ENCODE peak calls at places on chromosomes 13 and 19, in ten cellular contexts. One of them, this sample, is unnamed.

GRCh38 chr19:35556846-35557538 is 6.5 kb downstream of the ATP4A start:
- DNase-seq in thoracic aorta: no peak
- DNase-seq in fibroblast of the aortic adventitia: no peak
- DNase-seq in lower lobe of right lung: no peak
- DNase-seq in cardiac muscle cell: no peak
- DNase-seq in H1: no peak
- DNase-seq in AG04450: no peak
- DNase-seq in GM12865: no peak
- DNase-seq in Caco-2: no peak
- DNase-seq in dorsolateral prefrontal cortex: no peak
- DNase-seq in this sample: no peak

GRCh38 chr19:39296055-39296645 is at the start of gene IFNL1:
- DNase-seq in thoracic aorta: no peak
- DNase-seq in fibroblast of the aortic adventitia: no peak
- DNase-seq in lower lobe of right lung: peak
- DNase-seq in cardiac muscle cell: no peak
- DNase-seq in H1: no peak
- DNase-seq in AG04450: no peak
- DNase-seq in GM12865: no peak
- DNase-seq in Caco-2: peak
- DNase-seq in dorsolateral prefrontal cortex: no peak
- DNase-seq in this sample: no peak

GRCh38 chr13:59166174-59166573 is 997.6 kb downstream of the DIAPH3 start:
- DNase-seq in thoracic aorta: no peak
- DNase-seq in fibroblast of the aortic adventitia: no peak
- DNase-seq in lower lobe of right lung: no peak
- DNase-seq in cardiac muscle cell: no peak
- DNase-seq in H1: no peak
- DNase-seq in AG04450: no peak
- DNase-seq in GM12865: no peak
- DNase-seq in Caco-2: no peak
- DNase-seq in dorsolateral prefrontal cortex: no peak
- DNase-seq in this sample: no peak

GRCh38 chr13:23778879-23779278 is 110.3 kb downstream of the MIPEP start:
- DNase-seq in thoracic aorta: no peak
- DNase-seq in fibroblast of the aortic adventitia: no peak
- DNase-seq in lower lobe of right lung: no peak
- DNase-seq in cardiac muscle cell: no peak
- DNase-seq in H1: no peak
- DNase-seq in AG04450: no peak
- DNase-seq in GM12865: no peak
- DNase-seq in Caco-2: no peak
- DNase-seq in dorsolateral prefrontal cortex: no peak
- DNase-seq in this sample: no peak

GRCh38 chr13:65789815-65790214 is 1440.3 kb downstream of the PCDH9 start:
- DNase-seq in thoracic aorta: no peak
- DNase-seq in fibroblast of the aortic adventitia: peak
- DNase-seq in lower lobe of right lung: no peak
- DNase-seq in cardiac muscle cell: no peak
- DNase-seq in H1: no peak
- DNase-seq in AG04450: no peak
- DNase-seq in GM12865: no peak
- DNase-seq in Caco-2: no peak
- DNase-seq in dorsolateral prefrontal cortex: no peak
- DNase-seq in this sample: no peak

GRCh38 chr13:36915891-36916640 is 4.0 kb downstream of the SMAD9 start:
- DNase-seq in thoracic aorta: no peak
- DNase-seq in fibroblast of the aortic adventitia: no peak
- DNase-seq in lower lobe of right lung: no peak
- DNase-seq in cardiac muscle cell: no peak
- DNase-seq in H1: no peak
- DNase-seq in AG04450: no peak
- DNase-seq in GM12865: no peak
- DNase-seq in Caco-2: no peak
- DNase-seq in dorsolateral prefrontal cortex: no peak
- DNase-seq in this sample: peak

GRCh38 chr19:44593294-44593693 is 20.1 kb upstream of the IGSF23 start:
- DNase-seq in thoracic aorta: no peak
- DNase-seq in fibroblast of the aortic adventitia: no peak
- DNase-seq in lower lobe of right lung: no peak
- DNase-seq in cardiac muscle cell: no peak
- DNase-seq in H1: no peak
- DNase-seq in AG04450: no peak
- DNase-seq in GM12865: no peak
- DNase-seq in Caco-2: no peak
- DNase-seq in dorsolateral prefrontal cortex: no peak
- DNase-seq in this sample: no peak

GRCh38 chr19:21559444-21559843 is 54.0 kb downstream of the ZNF429 start:
- DNase-seq in thoracic aorta: no peak
- DNase-seq in fibroblast of the aortic adventitia: no peak
- DNase-seq in lower lobe of right lung: no peak
- DNase-seq in cardiac muscle cell: no peak
- DNase-seq in H1: no peak
- DNase-seq in AG04450: no peak
- DNase-seq in GM12865: no peak
- DNase-seq in Caco-2: no peak
- DNase-seq in dorsolateral prefrontal cortex: no peak
- DNase-seq in this sample: no peak

GRCh38 chr19:50835103-50835784 is 1.9 kb upstream of the KLK15 start:
- DNase-seq in thoracic aorta: no peak
- DNase-seq in fibroblast of the aortic adventitia: no peak
- DNase-seq in lower lobe of right lung: no peak
- DNase-seq in cardiac muscle cell: peak
- DNase-seq in H1: no peak
- DNase-seq in AG04450: no peak
- DNase-seq in GM12865: no peak
- DNase-seq in Caco-2: peak
- DNase-seq in dorsolateral prefrontal cortex: no peak
- DNase-seq in this sample: no peak

GRCh38 chr19:5035105-5035761 is 66.3 kb downstream of the KDM4B start:
- DNase-seq in thoracic aorta: no peak
- DNase-seq in fibroblast of the aortic adventitia: no peak
- DNase-seq in lower lobe of right lung: no peak
- DNase-seq in cardiac muscle cell: no peak
- DNase-seq in H1: no peak
- DNase-seq in AG04450: no peak
- DNase-seq in GM12865: no peak
- DNase-seq in Caco-2: no peak
- DNase-seq in dorsolateral prefrontal cortex: no peak
- DNase-seq in this sample: no peak

GRCh38 chr19:10320602-10321416 is 5.0 kb upstream of the FDX2 start:
- DNase-seq in thoracic aorta: no peak
- DNase-seq in fibroblast of the aortic adventitia: no peak
- DNase-seq in lower lobe of right lung: no peak
- DNase-seq in cardiac muscle cell: no peak
- DNase-seq in H1: no peak
- DNase-seq in AG04450: no peak
- DNase-seq in GM12865: no peak
- DNase-seq in Caco-2: no peak
- DNase-seq in dorsolateral prefrontal cortex: no peak
- DNase-seq in this sample: no peak

GRCh38 chr13:111280666-111281577 is 39.5 kb upstream of the TEX29 start:
- DNase-seq in thoracic aorta: no peak
- DNase-seq in fibroblast of the aortic adventitia: peak
- DNase-seq in lower lobe of right lung: no peak
- DNase-seq in cardiac muscle cell: no peak
- DNase-seq in H1: no peak
- DNase-seq in AG04450: peak
- DNase-seq in GM12865: no peak
- DNase-seq in Caco-2: no peak
- DNase-seq in dorsolateral prefrontal cortex: no peak
- DNase-seq in this sample: no peak

DNA sequence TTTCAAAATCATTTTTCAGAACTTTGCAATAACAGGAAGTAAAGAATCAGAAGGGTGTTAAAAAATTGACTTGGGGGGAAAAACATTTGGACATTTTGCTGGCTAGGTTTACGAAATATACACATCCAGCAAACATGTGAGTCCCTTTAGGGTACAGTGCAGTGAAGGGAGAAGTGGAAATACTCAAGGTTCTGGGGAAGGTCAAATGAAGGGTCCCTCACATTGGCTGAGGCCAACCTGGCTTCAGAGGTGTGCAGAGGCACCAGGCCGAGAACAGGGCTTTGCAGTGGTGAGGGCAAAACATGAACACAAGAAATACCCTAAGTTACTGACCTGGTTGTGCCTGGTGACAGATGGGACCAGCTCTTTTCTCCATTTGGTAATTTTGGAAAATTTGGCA is 1.6 kb upstream of the UPF3A start:
- DNase-seq in thoracic aorta: no peak
- DNase-seq in fibroblast of the aortic adventitia: no peak
- DNase-seq in lower lobe of right lung: no peak
- DNase-seq in cardiac muscle cell: peak
- DNase-seq in H1: no peak
- DNase-seq in AG04450: no peak
- DNase-seq in GM12865: no peak
- DNase-seq in Caco-2: no peak
- DNase-seq in dorsolateral prefrontal cortex: no peak
- DNase-seq in this sample: no peak
- H3K4me3 ChIP-seq in thoracic aorta: no peak
- H3K4me3 ChIP-seq in fibroblast of the aortic adventitia: no peak
- H3K4me3 ChIP-seq in lower lobe of right lung: no peak
- H3K4me3 ChIP-seq in cardiac muscle cell: no peak
- H3K4me3 ChIP-seq in H1: no peak
- H3K4me3 ChIP-seq in AG04450: no peak
- H3K4me3 ChIP-seq in GM12865: peak
- H3K4me3 ChIP-seq in Caco-2: no peak
- H3K4me3 ChIP-seq in dorsolateral prefrontal cortex: no peak
- H3K4me3 ChIP-seq in this sample: no peak

GRCh38 chr19:17326595-17326966 is 8.1 kb downstream of the ANO8 start:
- DNase-seq in thoracic aorta: no peak
- DNase-seq in fibroblast of the aortic adventitia: no peak
- DNase-seq in lower lobe of right lung: no peak
- DNase-seq in cardiac muscle cell: no peak
- DNase-seq in H1: no peak
- DNase-seq in AG04450: no peak
- DNase-seq in GM12865: no peak
- DNase-seq in Caco-2: no peak
- DNase-seq in dorsolateral prefrontal cortex: no peak
- DNase-seq in this sample: no peak

GRCh38 chr19:17328517-17329060 is 6.1 kb downstream of the ANO8 start:
- DNase-seq in thoracic aorta: no peak
- DNase-seq in fibroblast of the aortic adventitia: no peak
- DNase-seq in lower lobe of right lung: no peak
- DNase-seq in cardiac muscle cell: no peak
- DNase-seq in H1: no peak
- DNase-seq in AG04450: no peak
- DNase-seq in GM12865: no peak
- DNase-seq in Caco-2: no peak
- DNase-seq in dorsolateral prefrontal cortex: no peak
- DNase-seq in this sample: no peak

GRCh38 chr19:17327068-17327653 is 7.5 kb downstream of the ANO8 start:
- DNase-seq in thoracic aorta: no peak
- DNase-seq in fibroblast of the aortic adventitia: no peak
- DNase-seq in lower lobe of right lung: no peak
- DNase-seq in cardiac muscle cell: no peak
- DNase-seq in H1: no peak
- DNase-seq in AG04450: no peak
- DNase-seq in GM12865: no peak
- DNase-seq in Caco-2: no peak
- DNase-seq in dorsolateral prefrontal cortex: no peak
- DNase-seq in this sample: no peak

GRCh38 chr19:17329061-17329767 is 5.4 kb downstream of the ANO8 start:
- DNase-seq in thoracic aorta: no peak
- DNase-seq in fibroblast of the aortic adventitia: no peak
- DNase-seq in lower lobe of right lung: no peak
- DNase-seq in cardiac muscle cell: no peak
- DNase-seq in H1: no peak
- DNase-seq in AG04450: no peak
- DNase-seq in GM12865: no peak
- DNase-seq in Caco-2: no peak
- DNase-seq in dorsolateral prefrontal cortex: no peak
- DNase-seq in this sample: no peak

DNA sequence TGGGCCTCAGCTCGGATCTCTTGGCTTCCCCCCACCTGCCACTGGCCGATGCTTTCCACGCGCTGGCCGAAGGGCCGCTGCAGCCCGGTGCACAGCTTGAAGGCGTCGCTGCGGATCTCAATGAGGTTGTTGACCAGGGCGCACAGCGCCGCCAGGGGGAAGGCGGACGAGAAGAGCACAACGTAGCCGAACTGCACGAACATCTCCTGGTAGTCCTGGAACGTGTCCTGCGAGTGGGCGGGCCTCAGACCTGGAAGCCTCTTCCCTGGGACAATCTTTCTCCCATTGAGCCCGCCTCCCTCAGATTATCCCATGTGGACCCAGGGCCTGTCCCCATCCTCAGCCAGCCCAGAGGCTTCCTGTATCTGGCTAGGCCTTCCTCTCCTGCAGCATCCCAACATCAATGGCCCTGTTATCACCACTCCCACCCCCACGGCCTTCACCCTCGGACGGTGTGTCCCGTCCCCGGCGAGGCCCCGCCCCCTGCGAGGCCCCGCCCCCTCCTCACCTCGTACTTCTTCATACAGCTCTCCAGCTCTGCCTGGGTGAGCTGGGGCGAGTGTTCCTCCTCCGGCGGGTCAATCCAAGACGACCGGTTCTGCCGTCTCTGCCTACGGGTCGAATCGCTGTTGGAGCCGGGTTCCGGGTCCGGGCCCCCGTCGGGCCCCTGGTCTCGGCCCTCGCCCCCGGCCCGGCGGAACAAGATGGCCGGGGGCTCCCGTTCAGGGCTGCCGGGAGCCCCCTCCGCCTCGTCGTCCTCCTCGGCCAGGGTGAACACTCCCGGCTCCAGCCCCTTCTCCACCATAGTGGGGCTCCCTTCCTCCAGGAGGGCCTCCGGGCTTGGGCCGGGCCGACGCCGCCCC is 6.8 kb downstream of the ANO8 start:
- DNase-seq in thoracic aorta: no peak
- DNase-seq in fibroblast of the aortic adventitia: no peak
- DNase-seq in lower lobe of right lung: peak
- DNase-seq in cardiac muscle cell: peak
- DNase-seq in H1: no peak
- DNase-seq in AG04450: no peak
- DNase-seq in GM12865: peak
- DNase-seq in Caco-2: peak
- DNase-seq in dorsolateral prefrontal cortex: no peak
- DNase-seq in this sample: no peak
- H3K4me3 ChIP-seq in thoracic aorta: peak
- H3K4me3 ChIP-seq in fibroblast of the aortic adventitia: no peak
- H3K4me3 ChIP-seq in lower lobe of right lung: peak
- H3K4me3 ChIP-seq in cardiac muscle cell: peak
- H3K4me3 ChIP-seq in H1: peak
- H3K4me3 ChIP-seq in AG04450: no peak
- H3K4me3 ChIP-seq in GM12865: no peak
- H3K4me3 ChIP-seq in Caco-2: peak
- H3K4me3 ChIP-seq in dorsolateral prefrontal cortex: no peak
- H3K4me3 ChIP-seq in this sample: no peak

GRCh38 chr13:95552208-95552538 is 347 bp upstream of the CLDN10 start:
- DNase-seq in thoracic aorta: no peak
- DNase-seq in fibroblast of the aortic adventitia: no peak
- DNase-seq in lower lobe of right lung: no peak
- DNase-seq in cardiac muscle cell: no peak
- DNase-seq in H1: no peak
- DNase-seq in AG04450: no peak
- DNase-seq in GM12865: no peak
- DNase-seq in Caco-2: no peak
- DNase-seq in dorsolateral prefrontal cortex: no peak
- DNase-seq in this sample: no peak
- H3K4me3 ChIP-seq in thoracic aorta: peak
- H3K4me3 ChIP-seq in fibroblast of the aortic adventitia: no peak
- H3K4me3 ChIP-seq in lower lobe of right lung: no peak
- H3K4me3 ChIP-seq in cardiac muscle cell: peak
- H3K4me3 ChIP-seq in H1: peak
- H3K4me3 ChIP-seq in AG04450: no peak
- H3K4me3 ChIP-seq in GM12865: no peak
- H3K4me3 ChIP-seq in Caco-2: no peak
- H3K4me3 ChIP-seq in dorsolateral prefrontal cortex: peak
- H3K4me3 ChIP-seq in this sample: no peak

GRCh38 chr13:109684836-109685602 is 101.4 kb downstream of the IRS2 start:
- DNase-seq in thoracic aorta: no peak
- DNase-seq in fibroblast of the aortic adventitia: no peak
- DNase-seq in lower lobe of right lung: no peak
- DNase-seq in cardiac muscle cell: peak
- DNase-seq in H1: no peak
- DNase-seq in AG04450: no peak
- DNase-seq in GM12865: no peak
- DNase-seq in Caco-2: no peak
- DNase-seq in dorsolateral prefrontal cortex: no peak
- DNase-seq in this sample: peak
- H3K4me3 ChIP-seq in thoracic aorta: peak
- H3K4me3 ChIP-seq in fibroblast of the aortic adventitia: no peak
- H3K4me3 ChIP-seq in lower lobe of right lung: no peak
- H3K4me3 ChIP-seq in cardiac muscle cell: no peak
- H3K4me3 ChIP-seq in H1: no peak
- H3K4me3 ChIP-seq in AG04450: no peak
- H3K4me3 ChIP-seq in GM12865: no peak
- H3K4me3 ChIP-seq in Caco-2: no peak
- H3K4me3 ChIP-seq in dorsolateral prefrontal cortex: no peak
- H3K4me3 ChIP-seq in this sample: no peak

This sample was measured in BE2C.